ENCODE peak calls at places on chromosomes 3 and 15, in seven cellular contexts. Z is ovary; F is CD8-positive, alpha-beta T cell; R is MM.1S; Y is Caco-2; G is HepG2; M is fibroblast of lung. E is an unnamed sample.

GRCh38 chr3:72213296-72214064 is 428.5 kb upstream of the PROK2 start:
- DNase-seq in Z (no peak), F (no peak), R (no peak), Y (no peak), G (no peak), M (no peak), E (no peak)

GRCh38 chr3:129378949-129379348 is 49.5 kb downstream of the EFCAB12 start:
- DNase-seq in Z (no peak), F (no peak), R (no peak), Y (no peak), G (peak; percentile 67), M (no peak), E (no peak)

GRCh38 chr3:42229942-42230688 is 35.9 kb downstream of the CCK start:
- DNase-seq in Z (no peak), F (no peak), R (no peak), Y (no peak), G (peak; percentile 50), M (peak; percentile 71), E (peak; percentile 22)

GRCh38 chr3:41222508-41222907 is 23.2 kb downstream of the CTNNB1 start:
- DNase-seq in Z (no peak), F (no peak), R (no peak), Y (no peak), G (no peak), M (peak; percentile 64), E (no peak)

GRCh38 chr3:141452773-141453172 is 34.1 kb upstream of the RASA2 start:
- DNase-seq in Z (no peak), F (no peak), R (no peak), Y (no peak), G (no peak), M (no peak), E (no peak)

GRCh38 chr3:48209438-48209837 is 13.9 kb upstream of the CAMP start:
- DNase-seq in Z (no peak), F (no peak), R (no peak), Y (no peak), G (no peak), M (no peak), E (no peak)

GRCh38 chr15:101063212-101063611 is 144.1 kb downstream of the LRRK1 start:
- DNase-seq in Z (no peak), F (no peak), R (no peak), Y (no peak), G (no peak), M (no peak), E (no peak)

GRCh38 chr3:99250821-99251355 is 349.4 kb upstream of the DCBLD2 start:
- DNase-seq in Z (no peak), F (no peak), R (no peak), Y (no peak), G (no peak), M (peak; percentile 79), E (no peak)

GRCh38 chr3:126342991-126343661 is 14.1 kb downstream of the KLF15 start:
- DNase-seq in Z (peak; percentile 63), F (no peak), R (no peak), Y (peak; percentile 42), G (peak; percentile 41), M (peak; percentile 59), E (peak; percentile 72)

GRCh38 chr3:45210308-45211038 is 15.6 kb downstream of the TMEM158 start:
- DNase-seq in Z (peak; percentile 55), F (peak; percentile 70), R (peak; percentile 71), Y (peak; percentile 82), G (peak; percentile 41), M (peak; percentile 84), E (peak; percentile 65)

GRCh38 chr3:45092132-45093031 is 53.8 kb downstream of the CDCP1 start:
- DNase-seq in Z (no peak), F (no peak), R (no peak), Y (peak; percentile 71), G (no peak), M (no peak), E (no peak)

GRCh38 chr3:72461787-72462186 is 386.5 kb downstream of the SHQ1 start:
- DNase-seq in Z (no peak), F (no peak), R (no peak), Y (no peak), G (no peak), M (no peak), E (no peak)

GRCh38 chr15:45892182-45892581 is 257.4 kb downstream of the SQOR start:
- DNase-seq in Z (no peak), F (no peak), R (no peak), Y (no peak), G (no peak), M (no peak), E (no peak)

GRCh38 chr3:46693897-46694235 is 387 bp upstream of the ALS2CL start:
- DNase-seq in Z (no peak), F (peak; percentile 17), R (no peak), Y (no peak), G (no peak), M (no peak), E (no peak)

GRCh38 chr3:160210799-160211221 is 14.4 kb upstream of the C3orf80 start:
- DNase-seq in Z (no peak), F (no peak), R (peak; percentile 29), Y (no peak), G (peak; percentile 11), M (peak; percentile 71), E (no peak)

GRCh38 chr15:70354260-70354894 is 256.7 kb upstream of the TLE3 start:
- DNase-seq in Z (no peak), F (no peak), R (no peak), Y (no peak), G (no peak), M (no peak), E (no peak)

GRCh38 chr3:156626104-156626503 is 48.3 kb upstream of the TIPARP start:
- DNase-seq in Z (no peak), F (no peak), R (peak; percentile 43), Y (no peak), G (no peak), M (no peak), E (no peak)

GRCh38 chr3:19025441-19025840 is 122.9 kb upstream of the KCNH8 start:
- DNase-seq in Z (no peak), F (no peak), R (no peak), Y (no peak), G (no peak), M (no peak), E (no peak)

GRCh38 chr3:57570878-57571277 is 14.8 kb downstream of the PDE12 start:
- DNase-seq in Z (no peak), F (no peak), R (no peak), Y (no peak), G (no peak), M (no peak), E (no peak)

GRCh38 chr3:163671201-163671600 is 1407.1 kb downstream of the SI start:
- DNase-seq in Z (no peak), F (no peak), R (no peak), Y (no peak), G (no peak), M (no peak), E (no peak)

GRCh38 chr3:98577178-98577895 is 16.1 kb downstream of the CPOX start:
- DNase-seq in Z (no peak), F (no peak), R (no peak), Y (no peak), G (no peak), M (peak; percentile 19), E (no peak)

GRCh38 chr15:90049666-90050604 is 48.8 kb downstream of the ZNF710 start:
- DNase-seq in Z (no peak), F (no peak), R (no peak), Y (no peak), G (no peak), M (no peak), E (no peak)

GRCh38 chr3:55579499-55579898 is 92.4 kb upstream of the WNT5A start:
- DNase-seq in Z (no peak), F (no peak), R (no peak), Y (no peak), G (no peak), M (no peak), E (no peak)

DNA sequence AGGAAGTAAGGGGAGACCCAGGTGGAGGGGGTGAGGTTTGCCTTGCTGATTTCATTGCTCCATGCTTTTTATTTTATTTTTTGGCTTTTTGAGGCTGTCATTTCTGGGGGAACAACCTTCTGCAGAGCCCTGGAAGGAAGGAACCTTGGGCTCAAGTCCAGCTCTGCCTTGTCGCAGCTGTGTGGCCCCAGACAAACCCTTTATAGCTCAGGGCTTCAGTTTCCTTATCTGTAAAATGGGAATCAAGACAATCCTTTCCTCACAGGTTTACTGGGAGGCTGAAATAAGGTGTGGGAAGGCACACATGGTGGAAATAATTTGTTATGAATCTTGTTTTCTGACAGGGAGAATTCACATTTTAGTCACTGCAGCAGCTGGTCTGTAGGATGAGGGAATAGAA is 45.4 kb upstream of the CTSH start:
- DNase-seq in Z (no peak), F (no peak), R (no peak), Y (no peak), G (no peak), M (no peak), E (no peak)
- H3K9me3 ChIP-seq in Z (no peaks in the 10 kb centered on the region), F (no peaks in the 10 kb centered on the region), R (no peaks in the 10 kb centered on the region), Y (no peaks in the 10 kb centered on the region), G (no peaks in the 10 kb centered on the region), M (no peaks in the 10 kb centered on the region), E (no peaks in the 10 kb centered on the region)

GRCh38 chr3:1591327-1592028 is 498.7 kb downstream of the CNTN6 start:
- DNase-seq in Z (no peak), F (no peak), R (no peak), Y (no peak), G (no peak), M (no peak), E (no peak)
- H3K9me3 ChIP-seq in Z (no peaks in the 10 kb centered on the region), F (peaks cover 5% of the 10 kb centered on the region), R (no peaks in the 10 kb centered on the region), Y (no peaks in the 10 kb centered on the region), G (peaks cover 81% of the 10 kb centered on the region), M (no peaks in the 10 kb centered on the region), E (no peaks in the 10 kb centered on the region)

GRCh38 chr3:104805042-104805441 is 561.7 kb upstream of the ALCAM start:
- DNase-seq in Z (no peak), F (no peak), R (no peak), Y (no peak), G (no peak), M (no peak), E (no peak)
- H3K9me3 ChIP-seq in Z (no peaks in the 10 kb centered on the region), F (no peaks in the 10 kb centered on the region), R (no peaks in the 10 kb centered on the region), Y (no peaks in the 10 kb centered on the region), G (no peaks in the 10 kb centered on the region), M (no peaks in the 10 kb centered on the region), E (no peaks in the 10 kb centered on the region)

GRCh38 chr15:25094066-25094465 is 139.3 kb downstream of the SNRPN start:
- DNase-seq in Z (no peak), F (no peak), R (no peak), Y (no peak), G (no peak), M (no peak), E (no peak)

GRCh38 chr15:25093455-25094029 is 138.8 kb downstream of the SNRPN start:
- DNase-seq in Z (no peak), F (no peak), R (no peak), Y (no peak), G (no peak), M (no peak), E (no peak)

GRCh38 chr15:25092661-25093060 is 137.9 kb downstream of the SNRPN start:
- DNase-seq in Z (no peak), F (no peak), R (no peak), Y (no peak), G (no peak), M (no peak), E (no peak)

GRCh38 chr15:25094519-25094918 is 139.7 kb downstream of the SNRPN start:
- DNase-seq in Z (no peak), F (no peak), R (no peak), Y (no peak), G (no peak), M (no peak), E (no peak)

DNA sequence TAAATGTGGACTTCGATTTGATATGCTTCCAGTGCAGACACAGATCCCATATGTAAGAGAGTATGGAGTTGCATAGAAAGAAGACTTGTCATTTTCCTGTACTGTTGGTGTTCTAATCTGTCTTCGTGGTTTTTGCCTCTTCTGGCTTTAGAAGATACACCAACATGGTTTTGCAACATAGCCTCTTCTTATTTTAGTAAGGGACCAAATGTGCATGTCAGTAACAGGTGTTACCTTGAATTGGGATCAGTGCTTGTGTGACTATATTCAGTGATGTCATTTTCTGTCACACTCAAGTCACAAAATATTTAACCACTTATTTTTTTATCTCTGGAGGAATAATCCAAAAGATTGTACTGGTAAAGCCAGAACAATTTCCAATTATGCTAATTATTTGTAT is 140.4 kb downstream of the SNRPN start:
- DNase-seq in Z (no peak), F (no peak), R (no peak), Y (no peak), G (no peak), M (no peak), E (no peak)
- H3K9me3 ChIP-seq in Z (peaks cover 3% of the 10 kb centered on the region), F (peaks cover 37% of the 10 kb centered on the region), R (no peaks in the 10 kb centered on the region), Y (peaks cover 7% of the 10 kb centered on the region), G (peaks cover 70% of the 10 kb centered on the region), M (no peaks in the 10 kb centered on the region), E (no peaks in the 10 kb centered on the region)